ENCODE peak calls at places on chromosomes 1 and 21, in seven cellular contexts. F is endothelial cell of umbilical vein, K is fibroblast of mammary gland, R is AG10803, V is pancreas, H is foreskin keratinocyte, C is PC-9. T is an unnamed sample.
A peak's percentile ranks its signal among the peaks of the same experiment; 100 is the strongest.

GRCh38 chr1:58391056-58391455 is 155.5 kb downstream of the OMA1 start:
- DNase-seq in F (no peak), K (no peak), R (no peak), V (no peak), H (no peak), C (no peak), T (no peak)

GRCh38 chr1:109527846-109528245 is 11.8 kb upstream of the GPR61 start:
- DNase-seq in F (no peak), K (no peak), R (no peak), V (no peak), H (no peak), C (no peak), T (no peak)

GRCh38 chr1:187517508-187517907 is 688.8 kb downstream of the PLA2G4A start:
- DNase-seq in F (no peak), K (no peak), R (no peak), V (no peak), H (no peak), C (no peak), T (no peak)

GRCh38 chr1:47189844-47190562 is at the start of gene PDZK1IP1:
- DNase-seq in F (peak; percentile 56), K (peak; percentile 79), R (peak; percentile 86), V (peak; percentile 91), H (peak; percentile 82), C (no peak), T (peak; percentile 31)

GRCh38 chr21:41290106-41290799 is 26.3 kb upstream of the FAM3B start:
- DNase-seq in F (no peak), K (no peak), R (no peak), V (no peak), H (no peak), C (no peak), T (no peak)

GRCh38 chr1:153750026-153750995 is 22.5 kb downstream of the INTS3 start:
- DNase-seq in F (peak; percentile 32), K (peak; percentile 77), R (peak; percentile 23), V (no peak), H (no peak), C (no peak), T (no peak)

GRCh38 chr1:109113787-109114568 is at the start of gene ELAPOR1:
- DNase-seq in F (no peak), K (no peak), R (peak; percentile 14), V (peak; percentile 68), H (no peak), C (no peak), T (no peak)

GRCh38 chr1:1021010-1021845 is 1.3 kb downstream of the AGRN start:
- DNase-seq in F (peak; percentile 46), K (peak; percentile 56), R (peak; percentile 73), V (peak; percentile 70), H (no peak), C (peak; percentile 72), T (peak; percentile 67)

GRCh38 chr1:13500806-13501205 is 13.0 kb downstream of the LRRC38 start:
- DNase-seq in F (no peak), K (no peak), R (no peak), V (no peak), H (no peak), C (no peak), T (no peak)

GRCh38 chr1:5890346-5891106 is 101.7 kb downstream of the NPHP4 start:
- DNase-seq in F (no peak), K (no peak), R (no peak), V (no peak), H (no peak), C (no peak), T (no peak)

GRCh38 chr21:17498586-17498985 is 14.3 kb upstream of the CXADR start:
- DNase-seq in F (no peak), K (no peak), R (no peak), V (no peak), H (no peak), C (peak; percentile 70), T (no peak)

GRCh38 chr1:244664353-244664752 is 11.4 kb downstream of the DESI2 start:
- DNase-seq in F (no peak), K (no peak), R (no peak), V (no peak), H (no peak), C (no peak), T (no peak)

DNA sequence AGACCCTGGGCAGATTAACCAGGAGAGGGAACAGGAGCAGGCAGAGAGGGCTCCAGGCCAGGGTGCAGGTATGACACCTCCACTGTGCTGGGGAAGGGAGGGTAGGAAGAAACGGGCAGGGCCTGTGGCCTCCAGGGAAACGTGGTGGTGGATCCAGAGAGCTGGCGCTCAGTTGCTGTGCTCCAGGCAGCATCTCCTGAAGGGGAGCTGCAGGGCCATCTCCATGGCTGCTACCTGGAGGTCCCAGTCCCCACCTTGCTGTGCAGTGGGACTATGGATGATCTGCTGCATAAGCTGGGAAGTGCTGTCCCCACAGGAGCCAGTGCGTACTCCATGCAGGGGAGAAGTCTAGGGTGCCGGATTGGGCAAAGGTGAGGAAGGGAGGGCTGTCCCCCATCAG is 125.9 kb upstream of the RUNX3 start:
- DNase-seq in F (no peak), K (no peak), R (no peak), V (no peak), H (no peak), C (no peak), T (no peak)
- TF ChIP-seq CTCF in F (no peak), K (no peak), R (no peak), V (no peak), H (no peak), C (no peak), T (no peak)

GRCh38 chr1:155285631-155286044 is 8.4 kb downstream of the HCN3 start:
- DNase-seq in F (no peak), K (no peak), R (no peak), V (no peak), H (no peak), C (no peak), T (no peak)
- TF ChIP-seq CTCF in F (no peak), K (no peak), R (no peak), V (no peak), H (no peak), C (no peak), T (no peak)

GRCh38 chr1:2238361-2239055 is 10.4 kb downstream of the SKI start:
- DNase-seq in F (no peak), K (no peak), R (no peak), V (peak; percentile 62), H (no peak), C (no peak), T (no peak)

GRCh38 chr1:2239384-2239985 is 11.4 kb downstream of the SKI start:
- DNase-seq in F (no peak), K (no peak), R (no peak), V (no peak), H (no peak), C (no peak), T (no peak)

GRCh38 chr1:2236695-2237677 is 8.9 kb downstream of the SKI start:
- DNase-seq in F (no peak), K (no peak), R (no peak), V (no peak), H (no peak), C (no peak), T (no peak)

GRCh38 chr1:2235300-2235998 is 7.3 kb downstream of the SKI start:
- DNase-seq in F (no peak), K (no peak), R (no peak), V (no peak), H (no peak), C (no peak), T (no peak)

GRCh38 chr1:2237773-2238172 is 9.7 kb downstream of the SKI start:
- DNase-seq in F (no peak), K (peak; percentile 47), R (no peak), V (peak; percentile 22), H (no peak), C (no peak), T (no peak)
- TF ChIP-seq CTCF in F (peak; percentile 13), K (peak; percentile 24), R (peak; percentile 44), V (no peak), H (peak; percentile 30), C (no peak), T (peak; percentile 37)

GRCh38 chr1:111768625-111769024 is 12.9 kb downstream of the DDX20 start:
- DNase-seq in F (no peak), K (no peak), R (no peak), V (no peak), H (no peak), C (no peak), T (no peak)

GRCh38 chr1:111770916-111771315 is 15.2 kb downstream of the DDX20 start:
- DNase-seq in F (no peak), K (peak; percentile 18), R (no peak), V (no peak), H (no peak), C (no peak), T (no peak)

GRCh38 chr1:111768023-111768422 is 12.3 kb downstream of the DDX20 start:
- DNase-seq in F (no peak), K (no peak), R (no peak), V (no peak), H (no peak), C (no peak), T (no peak)

DNA sequence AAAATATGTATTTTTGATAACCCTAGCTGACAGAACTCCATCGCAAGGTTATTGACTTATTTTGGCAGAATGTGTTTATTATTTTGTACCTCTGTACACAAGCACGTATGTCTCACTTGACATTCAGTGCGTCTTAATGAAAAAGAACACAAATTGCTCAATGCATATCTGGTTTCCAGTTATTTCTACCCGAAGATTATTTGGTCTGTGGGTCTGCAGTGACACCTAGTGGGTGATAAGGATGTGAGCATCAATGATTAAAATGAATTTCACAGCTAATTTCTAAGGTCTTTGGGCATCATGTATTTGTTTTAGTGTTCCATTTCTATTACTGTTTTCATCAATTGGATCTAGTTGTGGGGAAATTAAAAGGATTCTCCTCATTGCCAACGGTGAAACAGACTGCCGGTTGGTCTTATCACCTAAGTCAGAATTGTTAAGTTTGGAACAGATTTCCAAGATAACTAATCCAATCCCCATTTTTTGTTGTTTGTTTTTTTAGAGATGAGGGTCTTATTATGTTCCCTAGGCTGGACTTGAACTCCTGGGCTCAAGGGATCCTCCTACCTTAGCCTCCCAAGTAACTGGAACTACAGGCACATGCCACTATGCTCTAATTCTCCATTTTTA is 13.9 kb downstream of the DDX20 start:
- DNase-seq in F (peak; percentile 70), K (peak; percentile 82), R (peak; percentile 75), V (peak; percentile 34), H (no peak), C (peak; percentile 72), T (peak; percentile 50)
- TF ChIP-seq CTCF in F (peak; percentile 62), K (peak; percentile 85), R (peak; percentile 92), V (peak; percentile 71), H (peak; percentile 92), C (peak; percentile 96), T (peak; percentile 69)

GRCh38 chr1:160161965-160162705 is 10.7 kb downstream of the ATP1A4 start:
- DNase-seq in F (peak; percentile 34), K (peak; percentile 19), R (peak; percentile 31), V (no peak), H (no peak), C (no peak), T (peak; percentile 17)
- TF ChIP-seq CTCF in F (peak; percentile 20), K (peak; percentile 46), R (peak; percentile 53), V (no peak), H (peak; percentile 40), C (no peak), T (peak; percentile 70)

T was measured in brain microvascular endothelial cell.